ENCODE peak calls at places on chromosomes 4 and X, in six cellular contexts. One of them, this sample, is unnamed.

GRCh38 chrX:115428011-115428410 is 133.0 kb upstream of the PLS3 start:
- DNase-seq in GM20000: no peak
- DNase-seq in stimulated activated CD8-positive, alpha-beta memory T cell treated with anti-CD3 and anti-CD28 coated beads, Interleukin-7, amount 100 ng/mL, for 24 hours: no peak
- DNase-seq in fibroblast of lung: no peak
- DNase-seq in effector memory CD4-positive, alpha-beta T cell: no peak
- DNase-seq in T follicular helper cell: no peak
- DNase-seq in this sample: no peak

GRCh38 chr4:137961051-137961438 is 281.1 kb downstream of the SLC7A11 start:
- DNase-seq in GM20000: no peak
- DNase-seq in stimulated activated CD8-positive, alpha-beta memory T cell treated with anti-CD3 and anti-CD28 coated beads, Interleukin-7, amount 100 ng/mL, for 24 hours: no peak
- DNase-seq in fibroblast of lung: no peak
- DNase-seq in effector memory CD4-positive, alpha-beta T cell: no peak
- DNase-seq in T follicular helper cell: no peak
- DNase-seq in this sample: no peak

GRCh38 chr4:94995684-94996394 is 238.1 kb downstream of the BMPR1B start:
- DNase-seq in GM20000: no peak
- DNase-seq in stimulated activated CD8-positive, alpha-beta memory T cell treated with anti-CD3 and anti-CD28 coated beads, Interleukin-7, amount 100 ng/mL, for 24 hours: no peak
- DNase-seq in fibroblast of lung: peak
- DNase-seq in effector memory CD4-positive, alpha-beta T cell: no peak
- DNase-seq in T follicular helper cell: no peak
- DNase-seq in this sample: no peak

GRCh38 chr4:53465291-53465690 is 87.8 kb downstream of the FIP1L1 start:
- DNase-seq in GM20000: no peak
- DNase-seq in stimulated activated CD8-positive, alpha-beta memory T cell treated with anti-CD3 and anti-CD28 coated beads, Interleukin-7, amount 100 ng/mL, for 24 hours: no peak
- DNase-seq in fibroblast of lung: no peak
- DNase-seq in effector memory CD4-positive, alpha-beta T cell: no peak
- DNase-seq in T follicular helper cell: no peak
- DNase-seq in this sample: no peak

GRCh38 chr4:109945056-109945455 is 32.4 kb downstream of the EGF start:
- DNase-seq in GM20000: no peak
- DNase-seq in stimulated activated CD8-positive, alpha-beta memory T cell treated with anti-CD3 and anti-CD28 coated beads, Interleukin-7, amount 100 ng/mL, for 24 hours: no peak
- DNase-seq in fibroblast of lung: no peak
- DNase-seq in effector memory CD4-positive, alpha-beta T cell: no peak
- DNase-seq in T follicular helper cell: no peak
- DNase-seq in this sample: no peak

GRCh38 chr4:16713271-16713670 is 185.2 kb downstream of the LDB2 start:
- DNase-seq in GM20000: no peak
- DNase-seq in stimulated activated CD8-positive, alpha-beta memory T cell treated with anti-CD3 and anti-CD28 coated beads, Interleukin-7, amount 100 ng/mL, for 24 hours: no peak
- DNase-seq in fibroblast of lung: no peak
- DNase-seq in effector memory CD4-positive, alpha-beta T cell: no peak
- DNase-seq in T follicular helper cell: no peak
- DNase-seq in this sample: no peak

GRCh38 chr4:47746122-47746521 is 91.7 kb downstream of the CORIN start:
- DNase-seq in GM20000: no peak
- DNase-seq in stimulated activated CD8-positive, alpha-beta memory T cell treated with anti-CD3 and anti-CD28 coated beads, Interleukin-7, amount 100 ng/mL, for 24 hours: no peak
- DNase-seq in fibroblast of lung: no peak
- DNase-seq in effector memory CD4-positive, alpha-beta T cell: no peak
- DNase-seq in T follicular helper cell: no peak
- DNase-seq in this sample: no peak

GRCh38 chrX:31227250-31227649 is 155.4 kb upstream of the FTHL17 start:
- DNase-seq in GM20000: no peak
- DNase-seq in stimulated activated CD8-positive, alpha-beta memory T cell treated with anti-CD3 and anti-CD28 coated beads, Interleukin-7, amount 100 ng/mL, for 24 hours: no peak
- DNase-seq in fibroblast of lung: peak
- DNase-seq in effector memory CD4-positive, alpha-beta T cell: no peak
- DNase-seq in T follicular helper cell: no peak
- DNase-seq in this sample: no peak

GRCh38 chr4:66216252-66216651 is 546.0 kb upstream of the EPHA5 start:
- DNase-seq in GM20000: no peak
- DNase-seq in stimulated activated CD8-positive, alpha-beta memory T cell treated with anti-CD3 and anti-CD28 coated beads, Interleukin-7, amount 100 ng/mL, for 24 hours: no peak
- DNase-seq in fibroblast of lung: no peak
- DNase-seq in effector memory CD4-positive, alpha-beta T cell: no peak
- DNase-seq in T follicular helper cell: no peak
- DNase-seq in this sample: no peak

GRCh38 chr4:56762484-56763250 is 58.8 kb downstream of the SPINK2 start:
- DNase-seq in GM20000: peak
- DNase-seq in stimulated activated CD8-positive, alpha-beta memory T cell treated with anti-CD3 and anti-CD28 coated beads, Interleukin-7, amount 100 ng/mL, for 24 hours: no peak
- DNase-seq in fibroblast of lung: no peak
- DNase-seq in effector memory CD4-positive, alpha-beta T cell: no peak
- DNase-seq in T follicular helper cell: peak
- DNase-seq in this sample: no peak

GRCh38 chr4:48813984-48814383 is 16.9 kb upstream of the OCIAD1 start:
- DNase-seq in GM20000: peak
- DNase-seq in stimulated activated CD8-positive, alpha-beta memory T cell treated with anti-CD3 and anti-CD28 coated beads, Interleukin-7, amount 100 ng/mL, for 24 hours: no peak
- DNase-seq in fibroblast of lung: no peak
- DNase-seq in effector memory CD4-positive, alpha-beta T cell: no peak
- DNase-seq in T follicular helper cell: no peak
- DNase-seq in this sample: peak

GRCh38 chr4:150379454-150379853 is 202.5 kb upstream of the MAB21L2 start:
- DNase-seq in GM20000: no peak
- DNase-seq in stimulated activated CD8-positive, alpha-beta memory T cell treated with anti-CD3 and anti-CD28 coated beads, Interleukin-7, amount 100 ng/mL, for 24 hours: no peak
- DNase-seq in fibroblast of lung: peak
- DNase-seq in effector memory CD4-positive, alpha-beta T cell: no peak
- DNase-seq in T follicular helper cell: no peak
- DNase-seq in this sample: no peak

GRCh38 chr4:40193018-40193571 is 3.7 kb upstream of the RHOH start:
- DNase-seq in GM20000: no peak
- DNase-seq in stimulated activated CD8-positive, alpha-beta memory T cell treated with anti-CD3 and anti-CD28 coated beads, Interleukin-7, amount 100 ng/mL, for 24 hours: no peak
- DNase-seq in fibroblast of lung: no peak
- DNase-seq in effector memory CD4-positive, alpha-beta T cell: no peak
- DNase-seq in T follicular helper cell: no peak
- DNase-seq in this sample: peak

GRCh38 chr4:150251752-150252190 is 173.5 kb downstream of the DCLK2 start:
- DNase-seq in GM20000: no peak
- DNase-seq in stimulated activated CD8-positive, alpha-beta memory T cell treated with anti-CD3 and anti-CD28 coated beads, Interleukin-7, amount 100 ng/mL, for 24 hours: no peak
- DNase-seq in fibroblast of lung: no peak
- DNase-seq in effector memory CD4-positive, alpha-beta T cell: no peak
- DNase-seq in T follicular helper cell: no peak
- DNase-seq in this sample: no peak

GRCh38 chrX:9148626-9149385 is 114.9 kb upstream of the FAM9B start:
- DNase-seq in GM20000: no peak
- DNase-seq in stimulated activated CD8-positive, alpha-beta memory T cell treated with anti-CD3 and anti-CD28 coated beads, Interleukin-7, amount 100 ng/mL, for 24 hours: no peak
- DNase-seq in fibroblast of lung: peak
- DNase-seq in effector memory CD4-positive, alpha-beta T cell: no peak
- DNase-seq in T follicular helper cell: no peak
- DNase-seq in this sample: no peak

GRCh38 chr4:73185903-73186302 is 72.7 kb downstream of the ANKRD17 start:
- DNase-seq in GM20000: no peak
- DNase-seq in stimulated activated CD8-positive, alpha-beta memory T cell treated with anti-CD3 and anti-CD28 coated beads, Interleukin-7, amount 100 ng/mL, for 24 hours: no peak
- DNase-seq in fibroblast of lung: no peak
- DNase-seq in effector memory CD4-positive, alpha-beta T cell: no peak
- DNase-seq in T follicular helper cell: no peak
- DNase-seq in this sample: no peak

GRCh38 chrX:68719904-68720614 is 72.6 kb downstream of the STARD8 start:
- DNase-seq in GM20000: no peak
- DNase-seq in stimulated activated CD8-positive, alpha-beta memory T cell treated with anti-CD3 and anti-CD28 coated beads, Interleukin-7, amount 100 ng/mL, for 24 hours: no peak
- DNase-seq in fibroblast of lung: no peak
- DNase-seq in effector memory CD4-positive, alpha-beta T cell: no peak
- DNase-seq in T follicular helper cell: no peak
- DNase-seq in this sample: peak

GRCh38 chrX:149513713-149514427 is 8.8 kb upstream of the IDS start:
- DNase-seq in GM20000: no peak
- DNase-seq in stimulated activated CD8-positive, alpha-beta memory T cell treated with anti-CD3 and anti-CD28 coated beads, Interleukin-7, amount 100 ng/mL, for 24 hours: no peak
- DNase-seq in fibroblast of lung: peak
- DNase-seq in effector memory CD4-positive, alpha-beta T cell: no peak
- DNase-seq in T follicular helper cell: no peak
- DNase-seq in this sample: peak

GRCh38 chr4:147829401-147830101 is 97.7 kb downstream of the ARHGAP10 start:
- DNase-seq in GM20000: no peak
- DNase-seq in stimulated activated CD8-positive, alpha-beta memory T cell treated with anti-CD3 and anti-CD28 coated beads, Interleukin-7, amount 100 ng/mL, for 24 hours: no peak
- DNase-seq in fibroblast of lung: no peak
- DNase-seq in effector memory CD4-positive, alpha-beta T cell: no peak
- DNase-seq in T follicular helper cell: no peak
- DNase-seq in this sample: no peak

GRCh38 chrX:37959212-37960021 is 46.9 kb upstream of the SYTL5 start:
- DNase-seq in GM20000: no peak
- DNase-seq in stimulated activated CD8-positive, alpha-beta memory T cell treated with anti-CD3 and anti-CD28 coated beads, Interleukin-7, amount 100 ng/mL, for 24 hours: no peak
- DNase-seq in fibroblast of lung: no peak
- DNase-seq in effector memory CD4-positive, alpha-beta T cell: no peak
- DNase-seq in T follicular helper cell: no peak
- DNase-seq in this sample: no peak

GRCh38 chrX:115968436-115969252 is 201.9 kb upstream of the AGTR2 start:
- DNase-seq in GM20000: peak
- DNase-seq in stimulated activated CD8-positive, alpha-beta memory T cell treated with anti-CD3 and anti-CD28 coated beads, Interleukin-7, amount 100 ng/mL, for 24 hours: no peak
- DNase-seq in fibroblast of lung: peak
- DNase-seq in effector memory CD4-positive, alpha-beta T cell: no peak
- DNase-seq in T follicular helper cell: no peak
- DNase-seq in this sample: no peak

GRCh38 chr4:8665406-8666360 is 73.1 kb downstream of the CPZ start:
- DNase-seq in GM20000: no peak
- DNase-seq in stimulated activated CD8-positive, alpha-beta memory T cell treated with anti-CD3 and anti-CD28 coated beads, Interleukin-7, amount 100 ng/mL, for 24 hours: no peak
- DNase-seq in fibroblast of lung: peak
- DNase-seq in effector memory CD4-positive, alpha-beta T cell: no peak
- DNase-seq in T follicular helper cell: no peak
- DNase-seq in this sample: no peak

GRCh38 chr4:26201119-26201518 is 119.7 kb upstream of the RBPJ start:
- DNase-seq in GM20000: no peak
- DNase-seq in stimulated activated CD8-positive, alpha-beta memory T cell treated with anti-CD3 and anti-CD28 coated beads, Interleukin-7, amount 100 ng/mL, for 24 hours: no peak
- DNase-seq in fibroblast of lung: peak
- DNase-seq in effector memory CD4-positive, alpha-beta T cell: no peak
- DNase-seq in T follicular helper cell: no peak
- DNase-seq in this sample: no peak

GRCh38 chr4:2083116-2083825 is 24.1 kb downstream of the NAT8L start:
- DNase-seq in GM20000: no peak
- DNase-seq in stimulated activated CD8-positive, alpha-beta memory T cell treated with anti-CD3 and anti-CD28 coated beads, Interleukin-7, amount 100 ng/mL, for 24 hours: no peak
- DNase-seq in fibroblast of lung: no peak
- DNase-seq in effector memory CD4-positive, alpha-beta T cell: no peak
- DNase-seq in T follicular helper cell: no peak
- DNase-seq in this sample: no peak

GRCh38 chr4:121306932-121307331 is 73.9 kb downstream of the QRFPR start:
- DNase-seq in GM20000: no peak
- DNase-seq in stimulated activated CD8-positive, alpha-beta memory T cell treated with anti-CD3 and anti-CD28 coated beads, Interleukin-7, amount 100 ng/mL, for 24 hours: no peak
- DNase-seq in fibroblast of lung: no peak
- DNase-seq in effector memory CD4-positive, alpha-beta T cell: no peak
- DNase-seq in T follicular helper cell: no peak
- DNase-seq in this sample: no peak

GRCh38 chr4:51963871-51964513 is 56.2 kb downstream of the LRRC66 start:
- DNase-seq in GM20000: no peak
- DNase-seq in stimulated activated CD8-positive, alpha-beta memory T cell treated with anti-CD3 and anti-CD28 coated beads, Interleukin-7, amount 100 ng/mL, for 24 hours: no peak
- DNase-seq in fibroblast of lung: no peak
- DNase-seq in effector memory CD4-positive, alpha-beta T cell: no peak
- DNase-seq in T follicular helper cell: no peak
- DNase-seq in this sample: no peak

GRCh38 chr4:119046263-119046662 is 89.4 kb upstream of the MYOZ2 start:
- DNase-seq in GM20000: no peak
- DNase-seq in stimulated activated CD8-positive, alpha-beta memory T cell treated with anti-CD3 and anti-CD28 coated beads, Interleukin-7, amount 100 ng/mL, for 24 hours: no peak
- DNase-seq in fibroblast of lung: no peak
- DNase-seq in effector memory CD4-positive, alpha-beta T cell: no peak
- DNase-seq in T follicular helper cell: no peak
- DNase-seq in this sample: no peak

GRCh38 chrX:145654486-145654885 is 163.1 kb upstream of the SLITRK2 start:
- DNase-seq in GM20000: no peak
- DNase-seq in stimulated activated CD8-positive, alpha-beta memory T cell treated with anti-CD3 and anti-CD28 coated beads, Interleukin-7, amount 100 ng/mL, for 24 hours: no peak
- DNase-seq in fibroblast of lung: no peak
- DNase-seq in effector memory CD4-positive, alpha-beta T cell: no peak
- DNase-seq in T follicular helper cell: no peak
- DNase-seq in this sample: no peak

GRCh38 chr4:161929966-161930365 is 233.8 kb downstream of the FSTL5 start:
- DNase-seq in GM20000: no peak
- DNase-seq in stimulated activated CD8-positive, alpha-beta memory T cell treated with anti-CD3 and anti-CD28 coated beads, Interleukin-7, amount 100 ng/mL, for 24 hours: no peak
- DNase-seq in fibroblast of lung: peak
- DNase-seq in effector memory CD4-positive, alpha-beta T cell: no peak
- DNase-seq in T follicular helper cell: no peak
- DNase-seq in this sample: no peak

GRCh38 chr4:158020734-158021346 is 152.0 kb downstream of the GASK1B start:
- DNase-seq in GM20000: no peak
- DNase-seq in stimulated activated CD8-positive, alpha-beta memory T cell treated with anti-CD3 and anti-CD28 coated beads, Interleukin-7, amount 100 ng/mL, for 24 hours: no peak
- DNase-seq in fibroblast of lung: peak
- DNase-seq in effector memory CD4-positive, alpha-beta T cell: no peak
- DNase-seq in T follicular helper cell: no peak
- DNase-seq in this sample: no peak

This sample was measured in Jurkat, Clone E6-1.